ENCODE peak calls at places on chromosome 3, in nine cellular contexts. One of them, this sample, is unnamed.

GRCh38 chr3:149342413-149343340 is 9.2 kb upstream of the TM4SF18 start:
- DNase-seq in putamen: no peak
- DNase-seq in breast epithelium: no peak
- DNase-seq in NCI-H748 treated with DMSO at 0.1 percent for 48 hours: no peak
- DNase-seq in omental fat pad: no peak
- DNase-seq in psoas muscle: no peak
- DNase-seq in hepatocyte: no peak
- DNase-seq in globus pallidus: no peak
- DNase-seq in cardiac septum: no peak
- DNase-seq in this sample: peak

GRCh38 chr3:148992027-148992634 is 791 bp downstream of the GYG1 start:
- DNase-seq in cardiac septum: peak
- DNase-seq in breast epithelium: no peak
- DNase-seq in psoas muscle: peak
- DNase-seq in putamen: peak
- DNase-seq in globus pallidus: peak
- DNase-seq in hepatocyte: peak
- DNase-seq in NCI-H748 treated with DMSO at 0.1 percent for 48 hours: no peak
- DNase-seq in omental fat pad: no peak
- DNase-seq in this sample: peak

GRCh38 chr3:14440531-14441239 is 38.3 kb downstream of the SLC6A6 start:
- DNase-seq in putamen: peak
- DNase-seq in psoas muscle: no peak
- DNase-seq in omental fat pad: no peak
- DNase-seq in cardiac septum: no peak
- DNase-seq in globus pallidus: no peak
- DNase-seq in hepatocyte: peak
- DNase-seq in breast epithelium: no peak
- DNase-seq in NCI-H748 treated with DMSO at 0.1 percent for 48 hours: no peak
- DNase-seq in this sample: no peak

GRCh38 chr3:111012388-111013248 is 59.0 kb upstream of the NECTIN3 start:
- DNase-seq in psoas muscle: no peak
- DNase-seq in hepatocyte: peak
- DNase-seq in putamen: no peak
- DNase-seq in breast epithelium: no peak
- DNase-seq in NCI-H748 treated with DMSO at 0.1 percent for 48 hours: no peak
- DNase-seq in omental fat pad: no peak
- DNase-seq in globus pallidus: peak
- DNase-seq in cardiac septum: no peak
- DNase-seq in this sample: peak

GRCh38 chr3:133670525-133670995 is 8.8 kb upstream of the TOPBP1 start:
- DNase-seq in NCI-H748 treated with DMSO at 0.1 percent for 48 hours: no peak
- DNase-seq in psoas muscle: no peak
- DNase-seq in globus pallidus: no peak
- DNase-seq in breast epithelium: no peak
- DNase-seq in putamen: no peak
- DNase-seq in hepatocyte: no peak
- DNase-seq in omental fat pad: no peak
- DNase-seq in cardiac septum: no peak
- DNase-seq in this sample: no peak

GRCh38 chr3:27800261-27800660 is 78.1 kb upstream of the EOMES start:
- DNase-seq in putamen: no peak
- DNase-seq in NCI-H748 treated with DMSO at 0.1 percent for 48 hours: no peak
- DNase-seq in breast epithelium: no peak
- DNase-seq in psoas muscle: no peak
- DNase-seq in globus pallidus: no peak
- DNase-seq in cardiac septum: no peak
- DNase-seq in omental fat pad: no peak
- DNase-seq in hepatocyte: no peak
- DNase-seq in this sample: no peak

GRCh38 chr3:182330647-182331046 is 462.7 kb upstream of the ATP11B start:
- DNase-seq in psoas muscle: no peak
- DNase-seq in breast epithelium: no peak
- DNase-seq in putamen: no peak
- DNase-seq in NCI-H748 treated with DMSO at 0.1 percent for 48 hours: no peak
- DNase-seq in cardiac septum: no peak
- DNase-seq in omental fat pad: no peak
- DNase-seq in globus pallidus: no peak
- DNase-seq in hepatocyte: no peak
- DNase-seq in this sample: no peak

GRCh38 chr3:130960139-130960779 is 66.4 kb downstream of the ASTE1 start:
- DNase-seq in cardiac septum: no peak
- DNase-seq in putamen: no peak
- DNase-seq in breast epithelium: no peak
- DNase-seq in omental fat pad: no peak
- DNase-seq in globus pallidus: no peak
- DNase-seq in hepatocyte: no peak
- DNase-seq in NCI-H748 treated with DMSO at 0.1 percent for 48 hours: no peak
- DNase-seq in psoas muscle: no peak
- DNase-seq in this sample: no peak

GRCh38 chr3:28292622-28293021 is 51.2 kb downstream of the CMC1 start:
- DNase-seq in hepatocyte: no peak
- DNase-seq in omental fat pad: no peak
- DNase-seq in globus pallidus: no peak
- DNase-seq in cardiac septum: no peak
- DNase-seq in putamen: no peak
- DNase-seq in breast epithelium: no peak
- DNase-seq in psoas muscle: no peak
- DNase-seq in NCI-H748 treated with DMSO at 0.1 percent for 48 hours: no peak
- DNase-seq in this sample: no peak

GRCh38 chr3:130405956-130406355 is 60.5 kb downstream of the COL6A5 start:
- DNase-seq in NCI-H748 treated with DMSO at 0.1 percent for 48 hours: no peak
- DNase-seq in globus pallidus: no peak
- DNase-seq in breast epithelium: no peak
- DNase-seq in putamen: no peak
- DNase-seq in psoas muscle: no peak
- DNase-seq in hepatocyte: no peak
- DNase-seq in cardiac septum: no peak
- DNase-seq in omental fat pad: no peak
- DNase-seq in this sample: no peak

GRCh38 chr3:134709563-134710312 is 58.9 kb upstream of the KY start:
- DNase-seq in cardiac septum: no peak
- DNase-seq in breast epithelium: no peak
- DNase-seq in putamen: no peak
- DNase-seq in globus pallidus: no peak
- DNase-seq in omental fat pad: no peak
- DNase-seq in psoas muscle: no peak
- DNase-seq in hepatocyte: no peak
- DNase-seq in NCI-H748 treated with DMSO at 0.1 percent for 48 hours: no peak
- DNase-seq in this sample: no peak

GRCh38 chr3:126781889-126782491 is 78.0 kb downstream of the CHCHD6 start:
- DNase-seq in putamen: no peak
- DNase-seq in hepatocyte: peak
- DNase-seq in globus pallidus: peak
- DNase-seq in omental fat pad: no peak
- DNase-seq in breast epithelium: no peak
- DNase-seq in cardiac septum: no peak
- DNase-seq in NCI-H748 treated with DMSO at 0.1 percent for 48 hours: no peak
- DNase-seq in psoas muscle: no peak
- DNase-seq in this sample: peak

GRCh38 chr3:59027607-59028006 is 22.2 kb downstream of the CFAP20DC start:
- DNase-seq in globus pallidus: no peak
- DNase-seq in omental fat pad: no peak
- DNase-seq in NCI-H748 treated with DMSO at 0.1 percent for 48 hours: no peak
- DNase-seq in psoas muscle: no peak
- DNase-seq in putamen: no peak
- DNase-seq in breast epithelium: no peak
- DNase-seq in hepatocyte: no peak
- DNase-seq in cardiac septum: no peak
- DNase-seq in this sample: no peak

GRCh38 chr3:24222165-24222805 is 272.4 kb downstream of the THRB start:
- DNase-seq in putamen: no peak
- DNase-seq in hepatocyte: no peak
- DNase-seq in breast epithelium: no peak
- DNase-seq in globus pallidus: no peak
- DNase-seq in cardiac septum: no peak
- DNase-seq in NCI-H748 treated with DMSO at 0.1 percent for 48 hours: no peak
- DNase-seq in psoas muscle: no peak
- DNase-seq in omental fat pad: no peak
- DNase-seq in this sample: peak

GRCh38 chr3:104578558-104578957 is 788.2 kb upstream of the ALCAM start:
- DNase-seq in globus pallidus: no peak
- DNase-seq in cardiac septum: no peak
- DNase-seq in omental fat pad: no peak
- DNase-seq in breast epithelium: no peak
- DNase-seq in psoas muscle: no peak
- DNase-seq in putamen: no peak
- DNase-seq in hepatocyte: no peak
- DNase-seq in NCI-H748 treated with DMSO at 0.1 percent for 48 hours: no peak
- DNase-seq in this sample: no peak

GRCh38 chr3:42961633-42962032 is 17.5 kb upstream of the GASK1A start:
- DNase-seq in breast epithelium: no peak
- DNase-seq in cardiac septum: no peak
- DNase-seq in omental fat pad: no peak
- DNase-seq in hepatocyte: peak
- DNase-seq in NCI-H748 treated with DMSO at 0.1 percent for 48 hours: peak
- DNase-seq in globus pallidus: peak
- DNase-seq in psoas muscle: no peak
- DNase-seq in putamen: peak
- DNase-seq in this sample: peak